ENCODE peak calls at places on chromosome 12, in ten cellular contexts. Y is hepatocyte, K is fibroblast of lung, G is cardiac muscle cell, S is left lung, L is OCI-LY7, N is A549, E is astrocyte, J is esophagus squamous epithelium, V is heart left ventricle. D is an unnamed sample.

GRCh38 chr12:111453071-111453989 is 47.6 kb downstream of the SH2B3 start:
- DNase-seq in L (no peak), V (no peak), N (no peak), E (no peak), Y (no peak), K (no peak), J (no peak), S (no peak), G (no peak), D (no peak)

GRCh38 chr12:64392221-64392620 is 1.7 kb upstream of the C12orf56 start:
- DNase-seq in L (peak; percentile 24), J (no peak), E (peak; percentile 30), G (peak; percentile 51), Y (peak; percentile 49), K (peak; percentile 69), V (no peak), S (no peak), N (peak; percentile 74), D (no peak)

GRCh38 chr12:120468846-120469449 is 600 bp downstream of the SRSF9 start:
- DNase-seq in Y (peak; percentile 46), E (no peak), K (no peak), G (no peak), N (peak; percentile 31), V (peak; percentile 44), J (no peak), L (no peak), S (peak; percentile 38), D (no peak)

GRCh38 chr12:25556136-25556535 is 3.1 kb upstream of the LMNTD1 start:
- DNase-seq in N (no peak), S (no peak), K (no peak), G (no peak), V (no peak), E (no peak), J (no peak), Y (no peak), L (no peak), D (no peak)

GRCh38 chr12:85179680-85180300 is 100.2 kb upstream of the ALX1 start:
- DNase-seq in E (peak; percentile 57), L (no peak), V (no peak), K (peak; percentile 46), S (no peak), N (peak; percentile 25), G (no peak), Y (no peak), J (no peak), D (no peak)

GRCh38 chr12:113462880-113463745 is 8.6 kb downstream of the LHX5 start:
- DNase-seq in V (no peak), L (no peak), N (no peak), G (peak; percentile 34), Y (no peak), K (no peak), S (no peak), J (no peak), E (no peak), D (no peak)

GRCh38 chr12:27549801-27550652 is 26.0 kb downstream of the PPFIBP1 start:
- DNase-seq in N (peak; percentile 95), E (peak; percentile 99), L (no peak), K (peak; percentile 99), S (peak; percentile 86), G (peak; percentile 7), V (peak; percentile 90), Y (peak; percentile 87), J (no peak), D (no peak)

GRCh38 chr12:27193106-27193505 is 51.0 kb upstream of the STK38L start:
- DNase-seq in E (peak; percentile 90), V (no peak), L (no peak), N (no peak), S (no peak), Y (peak; percentile 43), K (peak; percentile 96), J (no peak), G (no peak), D (no peak)

GRCh38 chr12:25906651-25907340 is 51.7 kb upstream of the RASSF8 start:
- DNase-seq in V (no peak), J (no peak), N (no peak), K (no peak), L (no peak), S (no peak), G (no peak), Y (no peak), E (no peak), D (no peak)

GRCh38 chr12:130752692-130753230 is 36.7 kb upstream of the RIMBP2 start:
- DNase-seq in V (no peak), K (no peak), E (no peak), J (no peak), N (no peak), S (no peak), Y (no peak), L (no peak), G (peak; percentile 36), D (no peak)

GRCh38 chr12:54413284-54414190 is 5.5 kb downstream of the ITGA5 start:
- DNase-seq in L (peak; percentile 65), S (peak; percentile 72), N (no peak), K (no peak), Y (no peak), V (peak; percentile 64), J (no peak), G (no peak), E (peak; percentile 26), D (no peak)

GRCh38 chr12:46395308-46395707 is 22.7 kb upstream of the SLC38A2 start:
- DNase-seq in E (no peak), S (no peak), K (no peak), Y (no peak), J (no peak), L (no peak), N (no peak), G (no peak), V (no peak), D (no peak)
- H3K27ac ChIP-seq in E (no peak overlapping the region), S (no peak overlapping the region), K (no peak overlapping the region), Y (no peak overlapping the region), J (no peak overlapping the region), L (no peak overlapping the region), N (no peak overlapping the region), G (no peak overlapping the region), V (no peak overlapping the region), D (no peak overlapping the region)

GRCh38 chr12:55743131-55743921 is 404 bp downstream of the GDF11 start:
- DNase-seq in L (peak; percentile 84), K (peak; percentile 74), V (peak; percentile 69), J (no peak), N (peak; percentile 82), E (peak; percentile 47), G (peak; percentile 89), Y (peak; percentile 83), S (peak; percentile 70), D (peak; percentile 44)
- TF ChIP-seq CTCF in L (peak; percentile 40), K (no peak), V (no peak), J (no peak), N (no peak), E (no peak), G (peak; percentile 10), Y (no peak), S (no peak), D (no peak)

GRCh38 chr12:50211392-50212070 is 44.4 kb upstream of the CERS5 start:
- DNase-seq in N (peak; percentile 54), V (no peak), L (peak; percentile 21), Y (no peak), E (no peak), K (no peak), S (no peak), G (no peak), J (no peak), D (no peak)

GRCh38 chr12:50213439-50213838 is 46.3 kb upstream of the CERS5 start:
- DNase-seq in S (no peak), V (no peak), J (no peak), G (no peak), L (peak; percentile 13), N (no peak), K (no peak), Y (no peak), E (no peak), D (no peak)

GRCh38 chr12:50214018-50214417 is 46.8 kb upstream of the CERS5 start:
- DNase-seq in L (no peak), G (no peak), N (no peak), K (no peak), S (no peak), J (no peak), Y (no peak), E (no peak), V (no peak), D (no peak)

GRCh38 chr12:50215033-50215432 is 47.9 kb upstream of the CERS5 start:
- DNase-seq in G (no peak), V (no peak), N (no peak), J (no peak), S (no peak), L (no peak), Y (no peak), E (peak; percentile 70), K (peak; percentile 57), D (no peak)

DNA sequence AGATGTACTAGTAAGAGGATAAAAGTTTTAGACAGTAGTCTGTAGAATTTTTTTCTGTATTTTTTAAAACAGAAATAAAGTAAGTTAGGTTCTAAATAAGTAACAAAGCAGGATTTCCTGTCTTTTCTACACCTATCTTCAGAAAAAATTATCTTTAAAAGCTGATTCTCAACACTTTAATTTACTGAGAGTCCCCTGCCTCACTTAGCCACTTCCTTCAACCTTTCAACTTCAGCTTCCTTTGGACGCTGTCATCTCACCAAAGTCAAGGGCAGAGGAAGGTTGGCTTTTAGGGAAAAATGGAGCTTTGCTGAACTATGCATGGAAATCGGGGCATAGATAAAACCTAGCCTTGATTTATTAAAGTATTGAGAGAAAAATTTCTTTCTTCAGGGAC is 44.9 kb upstream of the CERS5 start:
- DNase-seq in E (no peak), N (no peak), L (no peak), G (no peak), J (no peak), Y (no peak), S (no peak), V (no peak), K (no peak), D (no peak)
- H3K4me3 ChIP-seq in E (no peak overlapping the region), N (no peak overlapping the region), L (no peak overlapping the region), G (no peak overlapping the region), J (no peak overlapping the region), Y (no peak overlapping the region), S (no peak overlapping the region), V (no peak overlapping the region), K (no peak overlapping the region), D (no peak overlapping the region)

GRCh38 chr12:62930546-62931425 is 4.2 kb downstream of the PPM1H start:
- DNase-seq in G (no peak), Y (no peak), E (no peak), K (no peak), V (no peak), J (no peak), L (no peak), N (no peak), S (no peak), D (no peak)

GRCh38 chr12:62931481-62931880 is 3.5 kb downstream of the PPM1H start:
- DNase-seq in E (no peak), Y (no peak), S (no peak), K (no peak), G (no peak), V (no peak), N (no peak), L (no peak), J (no peak), D (no peak)

GRCh38 chr12:62934799-62935674 is at the start of gene PPM1H:
- DNase-seq in V (peak; percentile 85), G (peak; percentile 89), N (peak; percentile 86), Y (peak; percentile 93), K (peak; percentile 14), S (peak; percentile 89), L (peak; percentile 78), E (peak; percentile 12), J (no peak), D (peak; percentile 77)

GRCh38 chr12:62933220-62933870 is 1.6 kb downstream of the PPM1H start:
- DNase-seq in E (no peak), V (peak; percentile 52), G (peak; percentile 19), N (peak; percentile 50), S (no peak), J (no peak), Y (peak; percentile 31), K (no peak), L (no peak), D (peak; percentile 92)

GRCh38 chr12:62933871-62934798 is 815 bp downstream of the PPM1H start:
- DNase-seq in J (no peak), V (peak; percentile 59), K (peak; percentile 9), Y (peak; percentile 54), N (peak; percentile 45), G (peak; percentile 61), S (peak; percentile 48), E (peak; percentile 8), L (peak; percentile 34), D (peak; percentile 59)
- H3K27ac ChIP-seq in J (peak overlapping the region; percentile 19), V (peak overlapping the region; percentile 78), K (no peak overlapping the region), Y (peak overlapping the region; percentile 24), N (peak overlapping the region; percentile 79), G (no peak overlapping the region), S (peak overlapping the region; percentile 56), E (no peak overlapping the region), L (no peak overlapping the region), D (peak overlapping the region; percentile 97)

D was measured in dorsolateral prefrontal cortex.